ENCODE peak calls at places on chromosomes 11 and 22, in five cellular contexts. V, D, F, I and R are unnamed samples. For H3K27me3, the result is how much of the 10 kb centered on the place peaks cover.

GRCh38 chr11:73318501-73319011 is 10.5 kb downstream of the ARHGEF17 start:
- DNase-seq in F (no peak), V (no peak), D (no peak), I (no peak), R (no peak)

GRCh38 chr11:126197277-126197939 is 14.0 kb downstream of the RPUSD4 start:
- DNase-seq in V (no peak), F (no peak), I (peak), D (peak), R (no peak)

GRCh38 chr11:2679011-2679676 is 20.6 kb downstream of the KCNQ1OT1 start:
- DNase-seq in F (no peak), D (no peak), I (no peak), V (no peak), R (no peak)

GRCh38 chr11:72833083-72833733 is 19.0 kb downstream of the ATG16L2 start:
- DNase-seq in V (no peak), F (no peak), I (no peak), D (no peak), R (no peak)

GRCh38 chr11:73481626-73482025 is 105.4 kb downstream of the RELT start:
- DNase-seq in D (no peak), I (no peak), F (no peak), V (no peak), R (no peak)

GRCh38 chr11:47523491-47524199 is 29.3 kb downstream of the CELF1 start:
- DNase-seq in D (peak), V (no peak), I (peak), F (no peak), R (no peak)

GRCh38 chr11:47724041-47724729 is 9.0 kb upstream of the AGBL2 start:
- DNase-seq in F (no peak), V (no peak), D (peak), I (peak), R (no peak)

GRCh38 chr11:10303558-10304363 is 1.1 kb upstream of the ADM start:
- DNase-seq in D (peak), V (no peak), F (peak), I (peak), R (no peak)

GRCh38 chr11:77130763-77131513 is 2.9 kb downstream of the MYO7A start:
- DNase-seq in F (no peak), V (no peak), I (no peak), D (peak), R (no peak)

GRCh38 chr11:93783767-93784151 is 323 bp upstream of the MED17 start:
- DNase-seq in D (no peak), I (no peak), F (no peak), V (no peak), R (no peak)

GRCh38 chr11:83835423-83835822 is 549.3 kb upstream of the CCDC90B start:
- DNase-seq in D (peak), F (no peak), I (no peak), V (no peak), R (no peak)

GRCh38 chr22:17339095-17339693 is 30.1 kb upstream of the CECR2 start:
- DNase-seq in V (no peak), D (no peak), F (no peak), I (peak), R (no peak)

GRCh38 chr22:45645150-45645525 is 26.5 kb upstream of the ATXN10 start:
- DNase-seq in I (no peak), D (no peak), V (no peak), F (no peak), R (no peak)

GRCh38 chr11:121099885-121100284 is 1.2 kb upstream of the TECTA start:
- DNase-seq in F (no peak), I (no peak), D (peak), V (no peak), R (no peak)

GRCh38 chr11:64967376-64967775 is 4.5 kb downstream of the MAJIN start:
- DNase-seq in D (no peak), V (no peak), I (no peak), F (no peak), R (no peak)

GRCh38 chr11:107263865-107264563 is 193.6 kb downstream of the CWF19L2 start:
- DNase-seq in V (no peak), F (no peak), I (no peak), D (no peak), R (no peak)

GRCh38 chr11:44750440-44751005 is 23.8 kb downstream of the TSPAN18 start:
- DNase-seq in I (no peak), F (no peak), D (no peak), V (no peak), R (no peak)

GRCh38 chr22:47176573-47177333 is 414.3 kb downstream of the TBC1D22A start:
- DNase-seq in V (no peak), F (peak), D (no peak), I (no peak), R (no peak)

GRCh38 chr22:50114221-50114981 is 24.6 kb downstream of the MOV10L1 start:
- DNase-seq in I (no peak), D (peak), F (no peak), V (no peak), R (no peak)

GRCh38 chr22:31136155-31136554 is 4.2 kb downstream of the PLA2G3 start:
- DNase-seq in V (no peak), D (no peak), I (no peak), F (no peak), R (no peak)

GRCh38 chr11:24567380-24567779 is 70.5 kb downstream of the LUZP2 start:
- DNase-seq in I (no peak), F (no peak), D (no peak), V (no peak), R (no peak)

GRCh38 chr11:11089805-11090204 is 232.0 kb upstream of the ZBED5 start:
- DNase-seq in D (no peak), V (no peak), F (no peak), I (no peak), R (no peak)

GRCh38 chr11:85827768-85828639 is 17.1 kb upstream of the SYTL2 start:
- DNase-seq in F (no peak), I (peak), D (peak), V (no peak), R (no peak)

GRCh38 chr11:2474059-2474901 is 29.5 kb downstream of the KCNQ1 start:
- DNase-seq in F (no peak), V (no peak), I (no peak), D (no peak), R (no peak)

GRCh38 chr11:8318536-8318935 is 54.9 kb upstream of the LMO1 start:
- DNase-seq in V (no peak), I (peak), F (peak), D (no peak), R (no peak)

GRCh38 chr11:14520086-14520901 is at the start of gene PSMA1:
- DNase-seq in I (peak), V (peak), D (peak), F (peak), R (peak)

GRCh38 chr22:46827072-46827780 is 64.8 kb downstream of the TBC1D22A start:
- DNase-seq in F (peak), V (peak), D (no peak), I (peak), R (no peak)

GRCh38 chr11:81989093-81989492 is 744.6 kb downstream of the FAM181B start:
- DNase-seq in F (no peak), D (no peak), V (no peak), I (no peak), R (no peak)

GRCh38 chr11:21768388-21768787 is 424.5 kb upstream of the ANO5 start:
- DNase-seq in D (no peak), F (no peak), V (no peak), I (no peak), R (no peak)

GRCh38 chr22:37549704-37550059 is 10.6 kb upstream of the CDC42EP1 start:
- DNase-seq in V (no peak), I (peak), F (no peak), D (peak), R (no peak)

GRCh38 chr11:8699903-8700302 is 17.3 kb downstream of the RPL27A start:
- DNase-seq in D (peak), I (peak), V (no peak), F (peak), R (no peak)

GRCh38 chr22:50620861-50621490 is 7.0 kb downstream of the ARSA start:
- DNase-seq in V (no peak), I (no peak), F (no peak), D (no peak), R (no peak)

GRCh38 chr11:4093519-4094347 is 866 bp upstream of the RRM1 start:
- DNase-seq in F (no peak), D (no peak), I (no peak), V (no peak), R (no peak)

GRCh38 chr11:76233936-76234703 is 27.8 kb upstream of the WNT11 start:
- DNase-seq in V (no peak), D (no peak), I (no peak), F (peak), R (no peak)

GRCh38 chr11:105786766-105787165 is 176.9 kb downstream of the GRIA4 start:
- DNase-seq in D (no peak), V (no peak), F (no peak), I (no peak), R (no peak)

GRCh38 chr22:32325811-32326237 is 31.8 kb upstream of the RFPL3 start:
- DNase-seq in V (no peak), F (peak), I (no peak), D (no peak), R (no peak)

GRCh38 chr22:49754674-49755590 is 72.7 kb downstream of the BRD1 start:
- DNase-seq in F (peak), I (no peak), V (no peak), D (no peak), R (no peak)

GRCh38 chr22:49965291-49966040 is 4.9 kb downstream of the PIM3 start:
- DNase-seq in F (peak), V (no peak), D (no peak), I (no peak), R (no peak)

GRCh38 chr11:13260196-13260962 is 17.2 kb upstream of the BMAL1 start:
- DNase-seq in V (no peak), I (no peak), D (no peak), F (no peak), R (no peak)
- H2BK5ac ChIP-seq in V (peak), I (no peak), D (peak), F (no peak), R (no peak)

GRCh38 chr22:22424956-22425355 is 83.6 kb downstream of the ZNF280B start:
- DNase-seq in V (no peak), D (no peak), F (no peak), I (no peak), R (no peak)
- H3K27me3 ChIP-seq in V (half or more), D (under half), F (half or more), I (under half), R (under half)

GRCh38 chr11:125111341-125112234 is at the start of gene TMEM218:
- DNase-seq in D (peak), V (peak), F (peak), I (peak), R (peak)
- H2BK5ac ChIP-seq in D (peak), V (peak), F (no peak), I (peak), R (no peak)

GRCh38 chr11:33869511-33870422 is 22.1 kb downstream of the LMO2 start:
- DNase-seq in D (peak), V (no peak), F (peak), I (peak), R (no peak)
- H3K27me3 ChIP-seq in D (half or more), V (under half), F (under half), I (under half), R (under half)

GRCh38 chr11:418343-419247 is 3.8 kb upstream of the SIGIRR start:
- DNase-seq in F (no peak), I (no peak), V (no peak), D (no peak), R (no peak)
- H2BK5ac ChIP-seq in F (no peak), I (no peak), V (no peak), D (no peak), R (no peak)

GRCh38 chr11:117490911-117491310 is 163.3 kb downstream of the CEP164 start:
- DNase-seq in V (no peak), F (no peak), I (no peak), D (no peak), R (no peak)
- H3K27me3 ChIP-seq in V (under half), F (under half), I (under half), D (under half), R (under half)